ENCODE peak calls at places on chromosomes 1 and 21, in ten cellular contexts. K is suprapubic skin, C is cardiac fibroblast, G is progenitor cell of endocrine pancreas, M is foreskin keratinocyte, L is AG04450, I is astrocyte of the spinal cord, U is HepG2, A is heart left ventricle, Q is tibial artery. O is an unnamed sample.

GRCh38 chr1:83547903-83548302 is 451.0 kb downstream of the TTLL7 start:
- DNase-seq in G (no peak), M (no peak), U (no peak), K (no peak), L (no peak), A (no peak), I (no peak), C (no peak), Q (no peak), O (no peak)

GRCh38 chr1:191504999-191505398 is 653.3 kb upstream of the RGS18 start:
- DNase-seq in I (no peak), M (no peak), Q (no peak), L (no peak), U (no peak), A (no peak), K (no peak), C (no peak), G (no peak), O (no peak)

GRCh38 chr1:42324398-42325013 is 10.5 kb downstream of the FOXJ3 start:
- DNase-seq in Q (no peak), C (no peak), G (no peak), K (no peak), L (no peak), U (no peak), I (no peak), A (no peak), M (no peak), O (no peak)

GRCh38 chr1:71850936-71851335 is 431.4 kb downstream of the NEGR1 start:
- DNase-seq in M (no peak), A (peak), U (no peak), L (no peak), I (peak), K (no peak), C (peak), G (no peak), Q (no peak), O (no peak)

GRCh38 chr1:69569281-69569970 is 1.7 kb downstream of the LRRC7 start:
- DNase-seq in L (no peak), M (no peak), G (no peak), A (no peak), Q (no peak), K (no peak), U (no peak), C (no peak), I (no peak), O (peak)

GRCh38 chr1:41783189-41783639 is 135.5 kb downstream of the HIVEP3 start:
- DNase-seq in U (no peak), A (no peak), C (peak), I (peak), M (peak), K (no peak), L (peak), G (no peak), Q (no peak), O (no peak)

GRCh38 chr21:20996421-20997307 is 1.5 kb upstream of the NCAM2 start:
- DNase-seq in K (no peak), M (no peak), A (no peak), L (no peak), G (no peak), C (peak), Q (no peak), U (no peak), I (peak), O (no peak)

GRCh38 chr1:245177071-245177900 is 22.5 kb downstream of the KIF26B start:
- DNase-seq in M (no peak), C (no peak), Q (no peak), A (no peak), L (no peak), K (no peak), G (no peak), I (no peak), U (no peak), O (no peak)

GRCh38 chr1:205805082-205805711 is 7.8 kb downstream of the SLC41A1 start:
- DNase-seq in L (no peak), Q (no peak), C (no peak), U (no peak), K (no peak), M (no peak), I (no peak), G (no peak), A (no peak), O (no peak)

GRCh38 chr1:5850503-5850902 is 141.7 kb downstream of the NPHP4 start:
- DNase-seq in C (no peak), I (no peak), U (no peak), G (no peak), Q (no peak), M (no peak), A (no peak), K (no peak), L (no peak), O (no peak)

GRCh38 chr1:10213186-10213585 is 2.8 kb downstream of the KIF1B start:
- DNase-seq in K (no peak), L (no peak), G (no peak), I (no peak), U (no peak), M (no peak), Q (no peak), C (no peak), A (no peak), O (no peak)

GRCh38 chr1:207058878-207059867 is 6.1 kb downstream of the PFKFB2 start:
- DNase-seq in G (no peak), Q (no peak), L (no peak), A (no peak), M (no peak), C (no peak), K (no peak), U (no peak), I (no peak), O (no peak)

GRCh38 chr1:9901148-9902059 is 8.7 kb downstream of the CTNNBIP1 start:
- DNase-seq in K (no peak), C (no peak), M (no peak), Q (no peak), A (peak), U (no peak), I (no peak), L (no peak), G (no peak), O (no peak)

GRCh38 chr1:28833396-28833795 is 21.4 kb downstream of the OPRD1 start:
- DNase-seq in C (no peak), K (no peak), A (no peak), M (no peak), I (no peak), Q (no peak), L (no peak), G (no peak), U (no peak), O (no peak)

GRCh38 chr1:207868252-207868768 is 42.6 kb downstream of the CD34 start:
- DNase-seq in G (no peak), I (no peak), K (peak), A (peak), C (peak), Q (peak), U (no peak), M (no peak), L (no peak), O (peak)

GRCh38 chr1:76254165-76255043 is 179.9 kb downstream of the ST6GALNAC3 start:
- DNase-seq in M (no peak), I (peak), C (no peak), K (no peak), A (no peak), G (no peak), L (no peak), Q (no peak), U (no peak), O (no peak)

GRCh38 chr1:970242-970972 is 4.1 kb downstream of the PLEKHN1 start:
- DNase-seq in C (no peak), Q (no peak), G (no peak), A (no peak), K (no peak), L (no peak), M (no peak), U (no peak), I (no peak), O (no peak)

GRCh38 chr1:247102381-247102780 is 1.8 kb downstream of the ZNF669 start:
- DNase-seq in M (no peak), K (no peak), A (no peak), Q (no peak), I (peak), U (no peak), G (no peak), C (peak), L (no peak), O (no peak)

GRCh38 chr1:116066868-116067563 is 44.2 kb upstream of the MAB21L3 start:
- DNase-seq in A (no peak), C (peak), L (no peak), I (peak), K (no peak), M (peak), U (no peak), G (no peak), Q (no peak), O (no peak)

GRCh38 chr1:15038232-15039016 is 115.1 kb upstream of the TMEM51 start:
- DNase-seq in U (peak), I (peak), L (no peak), C (peak), G (no peak), Q (no peak), A (no peak), K (no peak), M (no peak), O (no peak)

GRCh38 chr1:230052665-230053064 is 14.4 kb upstream of the GALNT2 start:
- DNase-seq in C (no peak), G (no peak), A (no peak), U (no peak), M (no peak), I (no peak), L (no peak), Q (no peak), K (no peak), O (no peak)

GRCh38 chr1:151995774-151996173 is 2.1 kb upstream of the S100A10 start:
- DNase-seq in L (no peak), C (peak), M (no peak), K (no peak), Q (no peak), I (no peak), A (no peak), G (no peak), U (no peak), O (no peak)

GRCh38 chr1:9041116-9041779 is 15.0 kb upstream of the SLC2A7 start:
- DNase-seq in G (no peak), I (no peak), U (no peak), Q (no peak), C (no peak), M (no peak), K (no peak), A (no peak), L (no peak), O (no peak)

GRCh38 chr1:18282851-18283600 is 175.4 kb downstream of the IGSF21 start:
- DNase-seq in A (no peak), L (no peak), Q (no peak), U (no peak), I (no peak), K (no peak), C (no peak), G (no peak), M (no peak), O (no peak)

GRCh38 chr1:153778824-153779519 is 3.8 kb downstream of the SLC27A3 start:
- DNase-seq in K (no peak), M (no peak), I (no peak), Q (no peak), G (no peak), A (no peak), C (no peak), L (no peak), U (no peak), O (no peak)

GRCh38 chr21:31733521-31734149 is 1.7 kb upstream of the SCAF4 start:
- DNase-seq in I (no peak), A (no peak), G (no peak), M (no peak), K (no peak), L (no peak), Q (no peak), U (no peak), C (no peak), O (no peak)

GRCh38 chr1:185267701-185268100 is 49.3 kb downstream of the IVNS1ABP start:
- DNase-seq in M (no peak), L (no peak), G (no peak), I (no peak), C (no peak), K (no peak), Q (no peak), U (no peak), A (no peak), O (no peak)

GRCh38 chr1:109719337-109719837 is 7.3 kb downstream of the GSTM5 start:
- DNase-seq in M (peak), A (no peak), K (no peak), G (no peak), C (peak), Q (no peak), I (peak), U (no peak), L (no peak), O (no peak)

GRCh38 chr1:229714964-229715603 is 89.0 kb downstream of the URB2 start:
- DNase-seq in G (no peak), L (no peak), A (no peak), U (peak), M (peak), Q (no peak), K (no peak), C (peak), I (no peak), O (peak)

GRCh38 chr1:58727363-58727762 is 27.5 kb upstream of the MYSM1 start:
- DNase-seq in A (no peak), C (peak), M (peak), Q (no peak), I (peak), G (no peak), U (peak), K (no peak), L (peak), O (no peak)

GRCh38 chr1:72635719-72636118 is 353.4 kb upstream of the NEGR1 start:
- DNase-seq in M (no peak), A (no peak), L (no peak), K (no peak), I (peak), Q (no peak), G (no peak), U (no peak), C (peak), O (no peak)

GRCh38 chr1:66924756-66925557 is at the start of the genes DNAI4 and MIER1:
- DNase-seq in L (peak), U (peak), A (peak), I (peak), Q (peak), K (peak), G (peak), C (peak), M (peak), O (peak)
- TF ChIP-seq CTCF in L (peak), U (peak), A (no peak), I (no peak), Q (peak), K (no peak), G (peak), C (peak), M (peak), O (peak)

DNA sequence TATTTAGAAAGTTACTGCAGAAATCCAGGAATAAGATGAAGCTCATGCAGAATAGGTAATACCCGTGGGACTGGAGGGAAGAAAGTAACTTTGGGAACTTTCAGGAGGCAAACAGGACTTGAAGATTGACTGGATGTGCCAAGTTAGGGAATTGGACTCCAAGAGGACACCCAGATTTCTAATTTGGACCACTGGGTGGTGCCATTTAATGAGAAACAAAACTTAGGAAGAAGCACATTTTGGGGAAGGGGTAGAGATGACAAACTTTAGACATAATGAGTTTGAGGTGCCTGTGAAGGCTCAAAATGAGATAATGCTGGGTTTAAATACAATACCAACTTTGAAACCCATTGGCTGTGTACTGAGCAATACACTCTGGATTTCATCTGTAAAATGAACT is 3.3 kb upstream of the B4GALT3 start:
- DNase-seq in Q (no peak), L (no peak), A (no peak), K (no peak), U (no peak), I (no peak), C (peak), M (no peak), G (no peak), O (no peak)
- TF ChIP-seq CTCF in Q (no peak), L (peak), A (no peak), K (peak), U (peak), I (peak), C (peak), M (peak), G (no peak), O (no peak)

GRCh38 chr21:23455676-23456075 is 2151.6 kb downstream of the MRPL39 start:
- DNase-seq in C (no peak), L (no peak), M (no peak), G (no peak), A (no peak), K (no peak), Q (no peak), I (no peak), U (no peak), O (no peak)

DNA sequence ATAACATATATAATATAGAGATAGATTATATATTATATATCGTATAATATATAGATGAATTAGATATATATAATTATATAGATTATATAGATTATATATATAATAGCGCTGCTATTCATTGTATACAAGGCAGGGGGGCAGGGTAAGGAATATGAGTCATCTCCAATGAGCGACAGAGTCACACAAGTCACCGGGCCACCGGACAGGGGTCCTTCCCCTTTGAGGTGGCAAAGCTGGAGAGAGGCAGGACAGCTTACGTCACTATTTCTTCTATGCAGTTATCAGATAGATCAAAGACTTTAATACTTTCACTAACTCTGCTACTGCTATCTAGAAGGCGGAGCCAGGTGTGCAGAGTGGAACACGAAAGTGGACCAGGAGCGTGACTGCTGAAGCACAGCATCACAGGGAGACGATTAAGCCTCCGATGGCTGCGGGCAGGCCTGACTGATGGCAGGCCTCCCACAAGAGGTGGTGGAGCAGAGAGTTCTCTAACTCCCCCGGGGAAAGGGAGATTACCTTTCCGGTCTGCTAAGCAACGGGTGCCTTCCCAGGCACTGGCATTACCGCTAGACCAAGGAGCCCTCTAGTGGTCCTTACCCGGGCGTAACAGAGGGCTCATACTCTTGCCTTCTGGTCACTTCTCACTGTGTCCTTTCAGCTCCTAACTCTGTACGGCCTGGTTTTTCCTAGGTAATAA is 2154.7 kb downstream of the MRPL39 start:
- DNase-seq in M (no peak), A (no peak), Q (no peak), I (no peak), L (no peak), U (no peak), G (peak), K (no peak), C (no peak), O (no peak)
- TF ChIP-seq CTCF in M (no peak), A (no peak), Q (no peak), I (peak), L (no peak), U (peak), G (peak), K (no peak), C (no peak), O (peak)

DNA sequence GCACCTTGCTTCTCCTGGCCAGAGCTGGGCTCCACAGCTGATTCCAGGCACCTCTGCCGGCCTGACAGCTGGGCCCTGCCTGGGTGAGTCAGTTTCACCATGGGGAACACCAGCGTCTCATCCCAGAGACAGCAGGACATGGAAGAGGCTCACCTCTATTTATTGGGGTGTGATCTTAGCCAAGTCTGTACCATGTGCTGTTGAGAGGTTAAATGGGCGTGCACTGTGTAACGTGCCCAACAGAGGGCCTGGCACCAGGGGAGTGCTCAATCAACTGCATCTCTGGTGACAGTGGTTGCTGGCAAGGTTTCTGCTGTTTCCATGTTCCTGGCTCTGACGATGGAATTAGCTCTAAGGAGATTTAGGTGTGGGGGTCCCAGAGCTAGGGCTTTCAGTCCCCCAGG is 890 bp downstream of the CPLANE2 start:
- DNase-seq in K (no peak), G (no peak), I (peak), A (peak), C (peak), Q (no peak), U (peak), L (no peak), M (no peak), O (peak)
- TF ChIP-seq CTCF in K (peak), G (peak), I (no peak), A (no peak), C (peak), Q (peak), U (no peak), L (peak), M (peak), O (peak)

GRCh38 chr1:47527653-47528272 is 89.9 kb downstream of the FOXD2 start:
- DNase-seq in A (no peak), I (no peak), M (no peak), L (no peak), C (peak), K (no peak), Q (no peak), G (no peak), U (peak), O (no peak)
- TF ChIP-seq CTCF in A (peak), I (peak), M (peak), L (no peak), C (peak), K (no peak), Q (no peak), G (peak), U (peak), O (no peak)

GRCh38 chr1:183473286-183473536 is 912 bp downstream of the SMG7 start:
- DNase-seq in G (no peak), C (no peak), A (no peak), L (no peak), U (no peak), K (no peak), I (no peak), M (no peak), Q (no peak), O (no peak)

GRCh38 chr1:183472488-183473285 is at the start of gene SMG7:
- DNase-seq in A (no peak), Q (peak), G (no peak), K (peak), C (peak), M (peak), U (no peak), L (no peak), I (no peak), O (no peak)

GRCh38 chr1:183470147-183470960 is 1.9 kb upstream of the SMG7 start:
- DNase-seq in A (peak), L (no peak), U (peak), C (peak), Q (peak), K (peak), I (peak), M (peak), G (peak), O (peak)

GRCh38 chr1:183470961-183471747 is 1.1 kb upstream of the SMG7 start:
- DNase-seq in C (peak), U (peak), I (peak), M (peak), L (peak), Q (peak), A (peak), G (peak), K (peak), O (peak)

GRCh38 chr1:183471748-183472487 is 381 bp upstream of the SMG7 start:
- DNase-seq in A (peak), G (peak), L (peak), U (peak), I (peak), M (peak), C (peak), Q (peak), K (peak), O (peak)
- TF ChIP-seq CTCF in A (no peak), G (peak), L (no peak), U (peak), I (no peak), M (peak), C (no peak), Q (peak), K (no peak), O (no peak)

DNA sequence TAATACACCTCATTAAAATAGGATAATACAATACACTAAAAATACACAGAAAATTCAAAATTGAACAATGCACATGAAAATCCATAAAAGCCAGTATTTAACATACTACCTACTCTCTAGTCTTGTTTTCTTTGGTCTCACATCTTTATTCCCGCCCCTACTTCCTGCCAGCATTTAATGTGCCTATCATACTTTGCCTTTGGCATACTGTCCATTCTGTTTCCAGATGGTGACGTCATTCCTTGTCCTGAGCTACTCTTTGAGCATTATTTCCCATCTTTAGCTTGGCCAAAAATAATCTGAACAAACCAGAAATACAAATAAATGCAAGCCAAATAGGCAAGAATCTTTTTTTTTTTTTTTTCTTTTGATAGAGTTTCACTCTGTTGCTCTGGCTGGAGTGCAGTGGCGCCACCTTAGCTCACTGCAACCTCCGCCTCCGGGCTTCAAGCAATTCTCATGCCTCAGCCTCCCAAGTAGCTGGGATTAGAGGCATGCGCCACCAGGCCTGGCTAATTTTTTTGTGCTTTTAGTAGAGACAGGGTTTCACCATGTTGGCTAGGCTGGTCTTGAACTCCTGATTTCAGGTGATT is 4.4 kb downstream of the HFM1 start:
- DNase-seq in C (peak), A (no peak), Q (no peak), G (no peak), M (no peak), I (no peak), U (no peak), K (no peak), L (no peak), O (no peak)
- TF ChIP-seq CTCF in C (no peak), A (no peak), Q (no peak), G (no peak), M (no peak), I (no peak), U (no peak), K (no peak), L (no peak), O (no peak)

O was measured in GM13976.